ENCODE peak calls at places on chromosomes 16 and 17, in four cellular contexts. One of them, this sample, is unnamed.

GRCh38 chr16:69929480-69929879 is 21.7 kb upstream of the CLEC18A start:
- DNase-seq in fibroblast of the aortic adventitia: no peak
- DNase-seq in fibroblast of lung: no peak
- DNase-seq in thoracic aorta: no peak
- DNase-seq in this sample: no peak

GRCh38 chr17:78258323-78259229 is 27.1 kb downstream of the TMEM235 start:
- DNase-seq in fibroblast of the aortic adventitia: no peak
- DNase-seq in fibroblast of lung: peak; percentile 23
- DNase-seq in thoracic aorta: no peak
- DNase-seq in this sample: peak; percentile 67

GRCh38 chr17:64580384-64581307 is 73.9 kb downstream of the CEP95 start:
- DNase-seq in fibroblast of the aortic adventitia: peak; percentile 60
- DNase-seq in fibroblast of lung: no peak
- DNase-seq in thoracic aorta: no peak
- DNase-seq in this sample: no peak

GRCh38 chr17:82020874-82021727 is 1.6 kb downstream of the CENPX start:
- DNase-seq in fibroblast of the aortic adventitia: peak; percentile 80
- DNase-seq in fibroblast of lung: peak; percentile 84
- DNase-seq in thoracic aorta: no peak
- DNase-seq in this sample: no peak

GRCh38 chr17:44095647-44096496 is 25.3 kb downstream of the G6PC3 start:
- DNase-seq in fibroblast of the aortic adventitia: peak; percentile 84
- DNase-seq in fibroblast of lung: peak; percentile 92
- DNase-seq in thoracic aorta: no peak
- DNase-seq in this sample: no peak

GRCh38 chr16:89987169-89987568 is 32.1 kb downstream of the DBNDD1 start:
- DNase-seq in fibroblast of the aortic adventitia: no peak
- DNase-seq in fibroblast of lung: no peak
- DNase-seq in thoracic aorta: no peak
- DNase-seq in this sample: no peak

GRCh38 chr16:83005653-83006160 is 378.9 kb downstream of the CDH13 start:
- DNase-seq in fibroblast of the aortic adventitia: peak; percentile 33
- DNase-seq in fibroblast of lung: no peak
- DNase-seq in thoracic aorta: no peak
- DNase-seq in this sample: no peak

GRCh38 chr16:89845417-89845816 is 17.1 kb downstream of the SPIRE2 start:
- DNase-seq in fibroblast of the aortic adventitia: no peak
- DNase-seq in fibroblast of lung: no peak
- DNase-seq in thoracic aorta: no peak
- DNase-seq in this sample: no peak

GRCh38 chr16:13392341-13392740 is 490.9 kb downstream of the SHISA9 start:
- DNase-seq in fibroblast of the aortic adventitia: no peak
- DNase-seq in fibroblast of lung: no peak
- DNase-seq in thoracic aorta: no peak
- DNase-seq in this sample: no peak

GRCh38 chr16:85418978-85419491 is 194.1 kb upstream of the GSE1 start:
- DNase-seq in fibroblast of the aortic adventitia: no peak
- DNase-seq in fibroblast of lung: no peak
- DNase-seq in thoracic aorta: no peak
- DNase-seq in this sample: no peak
- TF ChIP-seq CTCF in fibroblast of the aortic adventitia: no peak
- TF ChIP-seq CTCF in fibroblast of lung: no peak
- TF ChIP-seq CTCF in thoracic aorta: no peak
- TF ChIP-seq CTCF in this sample: no peak

GRCh38 chr17:9874722-9875121 is 30.3 kb downstream of the RCVRN start:
- DNase-seq in fibroblast of the aortic adventitia: no peak
- DNase-seq in fibroblast of lung: no peak
- DNase-seq in thoracic aorta: no peak
- DNase-seq in this sample: no peak
- TF ChIP-seq CTCF in fibroblast of the aortic adventitia: no peak
- TF ChIP-seq CTCF in fibroblast of lung: no peak
- TF ChIP-seq CTCF in thoracic aorta: no peak
- TF ChIP-seq CTCF in this sample: no peak

DNA sequence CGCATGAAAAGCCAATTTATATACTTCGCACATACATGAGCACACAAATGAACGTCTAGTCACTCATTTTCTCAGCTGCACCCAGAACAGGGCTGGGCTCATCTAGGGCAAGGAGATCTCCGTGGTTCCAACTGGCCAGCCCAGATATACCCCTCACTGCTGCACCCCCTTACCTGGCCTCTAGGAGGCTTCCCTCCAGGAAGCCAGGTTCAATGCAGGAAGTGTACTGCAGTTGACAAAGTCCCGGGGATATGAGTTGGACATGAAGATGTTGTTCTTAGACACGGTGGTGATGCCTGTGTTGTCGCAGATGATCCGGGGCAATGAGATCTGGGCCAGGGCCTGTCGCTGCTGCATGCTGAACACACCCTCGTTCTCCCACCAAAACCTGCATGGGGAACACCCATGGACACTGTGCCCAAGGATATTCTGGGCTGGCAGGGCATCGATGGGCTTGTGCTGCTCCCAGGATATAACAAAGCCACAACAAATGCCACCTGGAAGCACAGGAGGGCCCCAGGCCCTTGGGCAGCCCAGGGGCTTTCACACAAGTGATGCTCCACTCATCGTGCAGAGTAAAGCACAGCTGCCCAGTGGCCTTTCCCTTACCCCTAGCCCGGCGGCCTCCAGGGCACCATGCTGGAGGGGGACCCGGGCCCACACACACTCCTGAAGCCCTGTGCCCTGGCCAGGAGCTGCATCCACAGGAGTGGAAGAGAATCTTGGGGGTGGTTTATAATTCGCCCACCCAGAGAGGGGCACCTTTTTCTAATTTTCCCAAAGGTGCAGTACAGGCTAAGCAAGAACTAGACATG is 10.1 kb downstream of the MPO start:
- DNase-seq in fibroblast of the aortic adventitia: no peak
- DNase-seq in fibroblast of lung: no peak
- DNase-seq in thoracic aorta: no peak
- DNase-seq in this sample: no peak
- TF ChIP-seq CTCF in fibroblast of the aortic adventitia: peak; percentile 22
- TF ChIP-seq CTCF in fibroblast of lung: no peak
- TF ChIP-seq CTCF in thoracic aorta: no peak
- TF ChIP-seq CTCF in this sample: peak; percentile 42

GRCh38 chr16:47460301-47460754 is 535 bp downstream of the ITFG1 start:
- DNase-seq in fibroblast of the aortic adventitia: no peak
- DNase-seq in fibroblast of lung: no peak
- DNase-seq in thoracic aorta: no peak
- DNase-seq in this sample: no peak

GRCh38 chr16:47459603-47460002 is 1.3 kb downstream of the ITFG1 start:
- DNase-seq in fibroblast of the aortic adventitia: no peak
- DNase-seq in fibroblast of lung: no peak
- DNase-seq in thoracic aorta: no peak
- DNase-seq in this sample: no peak

GRCh38 chr16:47458331-47458730 is 2.5 kb downstream of the ITFG1 start:
- DNase-seq in fibroblast of the aortic adventitia: no peak
- DNase-seq in fibroblast of lung: no peak
- DNase-seq in thoracic aorta: no peak
- DNase-seq in this sample: no peak

GRCh38 chr16:47461598-47462266 is 601 bp downstream of the PHKB start:
- DNase-seq in fibroblast of the aortic adventitia: peak; percentile 56
- DNase-seq in fibroblast of lung: peak; percentile 53
- DNase-seq in thoracic aorta: no peak
- DNase-seq in this sample: no peak

DNA sequence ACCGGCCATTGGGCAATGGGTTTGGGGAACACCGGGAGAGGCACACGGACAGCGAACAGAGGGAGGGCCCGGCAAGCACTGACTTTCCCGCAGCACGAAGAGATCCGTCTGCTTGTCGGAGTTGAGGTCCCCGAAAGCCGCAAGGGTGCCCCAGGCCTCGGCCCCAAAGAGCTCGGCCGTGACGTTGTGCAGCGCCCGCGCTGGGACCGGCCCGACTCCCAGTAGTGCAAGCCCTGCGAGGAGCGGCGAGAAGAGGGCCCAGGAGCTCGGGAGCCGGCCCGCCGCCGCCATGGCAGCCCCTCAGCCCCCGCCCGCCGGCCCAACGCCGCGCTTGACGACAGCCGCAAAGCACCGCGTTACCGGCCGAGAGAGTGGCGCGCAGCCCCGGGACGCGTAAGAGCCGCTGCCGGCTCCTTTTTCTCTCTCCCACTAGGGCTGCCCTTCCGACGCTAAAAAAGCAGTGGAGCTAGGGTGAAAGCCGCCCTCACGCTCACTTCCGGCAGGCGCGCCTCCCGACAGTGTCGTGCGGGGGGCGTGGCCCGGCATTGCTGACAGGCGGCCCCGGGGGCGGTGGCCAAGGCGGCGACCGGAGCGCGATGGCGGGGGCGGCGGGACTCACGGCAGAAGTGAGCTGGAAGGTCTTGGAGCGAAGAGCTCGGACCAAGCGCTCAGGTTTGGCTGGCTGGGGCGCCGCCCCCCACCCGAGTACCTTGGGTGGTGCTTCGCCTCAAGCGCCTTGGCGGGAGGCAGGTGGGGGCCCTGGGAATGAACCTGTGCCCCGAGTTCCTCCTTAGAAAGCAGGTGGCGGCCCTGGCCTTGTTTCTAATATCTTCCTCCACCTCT is at the start of the genes ITFG1 and PHKB:
- DNase-seq in fibroblast of the aortic adventitia: peak; percentile 87
- DNase-seq in fibroblast of lung: peak; percentile 92
- DNase-seq in thoracic aorta: peak; percentile 79
- DNase-seq in this sample: peak; percentile 94
- TF ChIP-seq CTCF in fibroblast of the aortic adventitia: peak; percentile 24
- TF ChIP-seq CTCF in fibroblast of lung: no peak
- TF ChIP-seq CTCF in thoracic aorta: no peak
- TF ChIP-seq CTCF in this sample: peak; percentile 50

GRCh38 chr16:719815-720506 is 985 bp upstream of the ANTKMT start:
- DNase-seq in fibroblast of the aortic adventitia: no peak
- DNase-seq in fibroblast of lung: no peak
- DNase-seq in thoracic aorta: no peak
- DNase-seq in this sample: no peak
- TF ChIP-seq CTCF in fibroblast of the aortic adventitia: peak; percentile 32
- TF ChIP-seq CTCF in fibroblast of lung: peak; percentile 14
- TF ChIP-seq CTCF in thoracic aorta: no peak
- TF ChIP-seq CTCF in this sample: peak; percentile 22

GRCh38 chr17:62868008-62868407 is 59.9 kb upstream of the MARCHF10 start:
- DNase-seq in fibroblast of the aortic adventitia: no peak
- DNase-seq in fibroblast of lung: no peak
- DNase-seq in thoracic aorta: no peak
- DNase-seq in this sample: no peak

GRCh38 chr17:62871291-62871690 is 63.2 kb upstream of the MARCHF10 start:
- DNase-seq in fibroblast of the aortic adventitia: no peak
- DNase-seq in fibroblast of lung: no peak
- DNase-seq in thoracic aorta: no peak
- DNase-seq in this sample: no peak

GRCh38 chr17:62865586-62865985 is 57.5 kb upstream of the MARCHF10 start:
- DNase-seq in fibroblast of the aortic adventitia: no peak
- DNase-seq in fibroblast of lung: no peak
- DNase-seq in thoracic aorta: no peak
- DNase-seq in this sample: no peak

GRCh38 chr17:62870581-62870964 is 62.5 kb upstream of the MARCHF10 start:
- DNase-seq in fibroblast of the aortic adventitia: no peak
- DNase-seq in fibroblast of lung: no peak
- DNase-seq in thoracic aorta: no peak
- DNase-seq in this sample: no peak

DNA sequence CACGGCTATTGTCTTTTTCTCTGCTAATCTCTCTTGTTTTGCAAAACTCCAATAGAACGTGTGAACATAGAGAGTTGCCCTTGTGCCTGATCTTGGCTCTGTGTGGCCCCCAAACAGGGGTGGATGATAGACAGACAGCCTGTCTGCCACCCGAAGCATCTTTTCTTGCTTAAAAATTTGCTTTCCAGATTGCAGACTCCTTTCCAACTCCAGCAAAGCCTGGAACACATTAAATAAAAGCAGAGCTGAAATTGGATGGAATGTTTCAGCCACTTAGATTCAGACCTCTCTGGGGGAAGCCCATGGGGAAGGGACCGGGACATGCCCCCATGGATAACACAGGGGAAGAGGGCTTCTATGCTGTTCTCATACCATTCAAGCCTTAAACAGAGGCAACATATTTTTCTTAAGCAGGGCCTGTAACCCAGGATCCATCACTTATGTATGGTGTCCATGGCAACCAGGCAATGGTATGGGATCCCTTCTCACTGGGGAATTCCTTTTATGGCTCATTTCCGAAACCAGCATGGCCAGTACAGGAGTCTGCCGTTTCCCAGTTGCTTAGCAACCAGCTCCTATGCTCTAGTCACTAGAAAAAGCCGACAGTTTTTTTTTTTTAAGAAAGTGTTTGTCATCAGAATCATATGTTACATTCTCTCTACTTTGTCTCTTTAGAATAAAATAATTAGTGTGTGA is 61.9 kb upstream of the MARCHF10 start:
- DNase-seq in fibroblast of the aortic adventitia: peak; percentile 32
- DNase-seq in fibroblast of lung: peak; percentile 55
- DNase-seq in thoracic aorta: no peak
- DNase-seq in this sample: peak; percentile 71
- TF ChIP-seq CTCF in fibroblast of the aortic adventitia: no peak
- TF ChIP-seq CTCF in fibroblast of lung: no peak
- TF ChIP-seq CTCF in thoracic aorta: no peak
- TF ChIP-seq CTCF in this sample: no peak

GRCh38 chr17:35021520-35022380 is 41.4 kb downstream of the LIG3 start:
- DNase-seq in fibroblast of the aortic adventitia: peak; percentile 8
- DNase-seq in fibroblast of lung: no peak
- DNase-seq in thoracic aorta: no peak
- DNase-seq in this sample: no peak

GRCh38 chr17:35023538-35023937 is 40.0 kb downstream of the RFFL start:
- DNase-seq in fibroblast of the aortic adventitia: no peak
- DNase-seq in fibroblast of lung: no peak
- DNase-seq in thoracic aorta: no peak
- DNase-seq in this sample: no peak

GRCh38 chr17:35019386-35020179 is 39.3 kb downstream of the LIG3 start:
- DNase-seq in fibroblast of the aortic adventitia: no peak
- DNase-seq in fibroblast of lung: no peak
- DNase-seq in thoracic aorta: no peak
- DNase-seq in this sample: no peak

GRCh38 chr17:35025541-35025940 is 38.0 kb downstream of the RFFL start:
- DNase-seq in fibroblast of the aortic adventitia: no peak
- DNase-seq in fibroblast of lung: no peak
- DNase-seq in thoracic aorta: no peak
- DNase-seq in this sample: no peak

DNA sequence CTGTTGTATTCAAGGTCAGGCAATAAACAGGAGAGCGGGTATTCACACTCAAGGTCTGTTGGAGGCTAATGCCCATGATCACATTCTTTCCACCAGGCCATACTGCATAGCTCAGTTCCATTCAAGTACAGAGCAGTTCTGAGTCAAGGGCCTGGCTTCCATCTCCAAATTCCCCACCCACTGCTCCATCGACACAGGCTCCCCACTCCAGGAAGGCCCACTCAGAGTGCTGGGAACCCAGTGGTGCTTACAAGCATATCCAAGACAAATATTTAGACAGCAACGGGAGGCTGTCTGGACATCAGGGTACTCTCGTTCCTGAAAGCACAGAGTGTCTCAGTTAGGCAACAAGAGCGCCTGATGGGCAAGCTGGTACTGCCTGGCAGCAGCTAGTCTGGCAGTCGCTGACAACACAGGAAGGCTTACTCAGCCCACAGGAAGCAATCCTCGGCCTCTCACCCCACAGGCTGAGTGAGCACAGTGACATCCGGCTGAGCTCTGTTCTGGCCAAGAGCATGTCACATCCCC is 40.9 kb downstream of the RFFL start:
- DNase-seq in fibroblast of the aortic adventitia: peak; percentile 88
- DNase-seq in fibroblast of lung: peak; percentile 80
- DNase-seq in thoracic aorta: peak; percentile 86
- DNase-seq in this sample: no peak
- TF ChIP-seq CTCF in fibroblast of the aortic adventitia: peak; percentile 61
- TF ChIP-seq CTCF in fibroblast of lung: peak; percentile 36
- TF ChIP-seq CTCF in thoracic aorta: peak; percentile 44
- TF ChIP-seq CTCF in this sample: no peak

This sample was measured in type B pancreatic cell.